ENCODE peak calls at places on chromosome 2, in five cellular contexts. B is esophagus squamous epithelium, L is GM23338, Q is fibroblast of lung, E is transverse colon. R is an unnamed sample.

GRCh38 chr2:118185210-118186109 is 97.2 kb downstream of the INSIG2 start:
- DNase-seq in E (peak; percentile 58), B (no peak), L (peak; percentile 69), Q (peak; percentile 31), R (peak; percentile 84)

GRCh38 chr2:120919216-120919615 is 183.5 kb downstream of the GLI2 start:
- DNase-seq in L (no peak), Q (no peak), E (no peak), B (no peak), R (no peak)

GRCh38 chr2:3217646-3218045 is 160.0 kb downstream of the EIPR1 start:
- DNase-seq in L (no peak), Q (no peak), B (no peak), E (no peak), R (no peak)

GRCh38 chr2:156430978-156431358 is 5.2 kb upstream of the GPD2 start:
- DNase-seq in Q (peak; percentile 68), E (no peak), B (no peak), L (peak; percentile 23), R (no peak)

GRCh38 chr2:175167076-175167791 is 769 bp downstream of the ATF2 start:
- DNase-seq in Q (peak; percentile 34), B (peak; percentile 1), E (peak; percentile 33), L (peak; percentile 81), R (peak; percentile 68)

GRCh38 chr2:237752761-237753165 is 45.8 kb upstream of the RBM44 start:
- DNase-seq in B (no peak), L (no peak), Q (no peak), E (no peak), R (no peak)

GRCh38 chr2:118909191-118909590 is 32.8 kb upstream of the MARCO start:
- DNase-seq in B (no peak), Q (no peak), L (no peak), E (no peak), R (no peak)

GRCh38 chr2:128451636-128452411 is 133.2 kb upstream of the HS6ST1 start:
- DNase-seq in L (no peak), E (no peak), Q (no peak), B (no peak), R (no peak)

GRCh38 chr2:116754371-116755101 is 1060.0 kb upstream of the DDX18 start:
- DNase-seq in Q (no peak), E (no peak), L (peak; percentile 49), B (no peak), R (no peak)

GRCh38 chr2:37795938-37796337 is 124.5 kb upstream of the CDC42EP3 start:
- DNase-seq in L (no peak), E (no peak), B (no peak), Q (peak; percentile 66), R (no peak)

GRCh38 chr2:208319403-208319802 is 53.3 kb downstream of the PIKFYVE start:
- DNase-seq in E (no peak), Q (no peak), B (no peak), L (no peak), R (no peak)

GRCh38 chr2:96147593-96148201 is 2.5 kb upstream of the DUSP2 start:
- DNase-seq in E (peak; percentile 6), Q (no peak), B (no peak), L (no peak), R (peak; percentile 63)

GRCh38 chr2:233404227-233404626 is 49.9 kb downstream of the DGKD start:
- DNase-seq in L (peak; percentile 59), B (no peak), Q (peak; percentile 56), E (peak; percentile 75), R (no peak)

GRCh38 chr2:197210450-197210849 is 100.1 kb downstream of the ANKRD44 start:
- DNase-seq in B (no peak), E (no peak), Q (no peak), L (no peak), R (no peak)

GRCh38 chr2:3214065-3214464 is 163.6 kb downstream of the EIPR1 start:
- DNase-seq in B (no peak), Q (no peak), L (no peak), E (no peak), R (no peak)

GRCh38 chr2:231250146-231250545 is 51.7 kb downstream of the ARMC9 start:
- DNase-seq in Q (no peak), L (no peak), B (no peak), E (no peak), R (no peak)

GRCh38 chr2:237593596-237594310 is 3.2 kb upstream of the RAB17 start:
- DNase-seq in E (no peak), Q (no peak), B (no peak), L (no peak), R (no peak)

GRCh38 chr2:137824501-137824900 is 139.8 kb upstream of the HNMT start:
- DNase-seq in B (no peak), Q (no peak), L (no peak), E (no peak), R (no peak)

GRCh38 chr2:227860116-227860724 is 11.2 kb upstream of the DAW1 start:
- DNase-seq in B (no peak), E (no peak), Q (no peak), L (no peak), R (peak; percentile 72)

GRCh38 chr2:204681412-204681811 is 136.1 kb downstream of the PARD3B start:
- DNase-seq in B (no peak), E (no peak), Q (no peak), L (no peak), R (no peak)

GRCh38 chr2:213703699-213704098 is 419.4 kb downstream of the SPAG16 start:
- DNase-seq in E (no peak), Q (no peak), L (no peak), B (no peak), R (no peak)

GRCh38 chr2:63301481-63301880 is 250.9 kb downstream of the OTX1 start:
- DNase-seq in L (peak; percentile 14), B (no peak), Q (no peak), E (no peak), R (no peak)

GRCh38 chr2:175690113-175690716 is 311.9 kb downstream of the LNPK start:
- DNase-seq in L (peak; percentile 75), Q (peak; percentile 83), E (peak; percentile 24), B (no peak), R (no peak)

GRCh38 chr2:238299803-238300202 is 11.4 kb upstream of the PER2 start:
- DNase-seq in B (no peak), Q (no peak), L (no peak), E (peak; percentile 59), R (no peak)

GRCh38 chr2:121625953-121626352 is 23.3 kb downstream of the CLASP1 start:
- DNase-seq in E (no peak), Q (no peak), L (no peak), B (no peak), R (no peak)

GRCh38 chr2:226609361-226609760 is 190.3 kb downstream of the IRS1 start:
- DNase-seq in L (no peak), Q (peak; percentile 89), E (no peak), B (no peak), R (no peak)

GRCh38 chr2:109256111-109256510 is 127.1 kb downstream of the SH3RF3 start:
- DNase-seq in B (no peak), Q (no peak), L (no peak), E (no peak), R (no peak)

GRCh38 chr2:55916473-55917049 is 7.0 kb downstream of the EFEMP1 start:
- DNase-seq in E (no peak), B (no peak), Q (peak; percentile 75), L (no peak), R (no peak)

GRCh38 chr2:39949131-39949530 is 170.1 kb upstream of the THUMPD2 start:
- DNase-seq in B (no peak), L (no peak), E (no peak), Q (no peak), R (no peak)

GRCh38 chr2:168328421-168328820 is 81.0 kb upstream of the STK39 start:
- DNase-seq in B (no peak), L (peak; percentile 59), Q (no peak), E (no peak), R (no peak)

GRCh38 chr2:231717281-231718180 is 9.2 kb downstream of the PTMA start:
- DNase-seq in E (no peak), L (peak; percentile 75), Q (no peak), B (no peak), R (no peak)

GRCh38 chr2:75238670-75239330 is 39.5 kb upstream of the TACR1 start:
- DNase-seq in E (no peak), Q (peak; percentile 85), B (no peak), L (no peak), R (no peak)

GRCh38 chr2:16149349-16150243 is 209.2 kb downstream of the MYCN start:
- DNase-seq in E (no peak), Q (no peak), B (no peak), L (no peak), R (no peak)

GRCh38 chr2:98757904-98758421 is 27.0 kb upstream of the MGAT4A start:
- DNase-seq in E (peak; percentile 69), B (peak; percentile 55), L (no peak), Q (peak; percentile 71), R (no peak)

GRCh38 chr2:241503776-241504392 is 4.5 kb downstream of the STK25 start:
- DNase-seq in L (no peak), B (no peak), Q (no peak), E (no peak), R (no peak)
- H3K4me1 ChIP-seq in L (peaks cover 11% of the 10 kb centered on the region), B (peaks cover 42% of the 10 kb centered on the region), Q (peaks cover under 1% of the 10 kb centered on the region), E (peaks cover 10% of the 10 kb centered on the region), R (peaks cover 18% of the 10 kb centered on the region)

GRCh38 chr2:216235462-216235861 is 126.3 kb downstream of the XRCC5 start:
- DNase-seq in B (no peak), L (no peak), E (no peak), Q (no peak), R (no peak)
- TF ChIP-seq CTCF in B (no peak), L (no peak), E (no peak), Q (no peak), R (no peak)

DNA sequence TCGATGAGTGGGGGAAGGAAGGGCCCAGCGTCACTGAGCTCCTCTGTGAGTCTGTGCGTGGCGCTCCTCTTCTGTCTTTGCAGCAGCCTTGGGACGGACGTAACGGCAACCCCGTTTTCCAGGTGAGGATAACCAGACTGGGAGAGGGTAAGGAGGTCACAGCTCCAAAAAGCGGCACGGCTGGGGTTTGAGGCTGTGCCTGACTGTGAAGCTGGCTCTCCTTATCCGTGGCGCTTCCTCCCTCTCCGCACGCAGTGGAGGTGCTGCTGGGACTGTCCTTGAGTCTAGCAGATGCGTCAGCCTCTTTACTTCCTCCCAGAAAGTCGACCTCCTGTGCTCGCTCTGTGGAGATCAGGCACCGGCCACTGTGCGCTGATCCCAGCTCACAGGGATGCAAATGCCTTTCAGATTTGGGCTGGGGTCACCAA is 29.9 kb upstream of the E2F6 start:
- DNase-seq in L (peak; percentile 54), E (no peak), Q (no peak), B (no peak), R (no peak)
- H3K4me1 ChIP-seq in L (peaks cover 28% of the 10 kb centered on the region), E (no peaks in the 10 kb centered on the region), Q (no peaks in the 10 kb centered on the region), B (peaks cover 10% of the 10 kb centered on the region), R (no peaks in the 10 kb centered on the region)

DNA sequence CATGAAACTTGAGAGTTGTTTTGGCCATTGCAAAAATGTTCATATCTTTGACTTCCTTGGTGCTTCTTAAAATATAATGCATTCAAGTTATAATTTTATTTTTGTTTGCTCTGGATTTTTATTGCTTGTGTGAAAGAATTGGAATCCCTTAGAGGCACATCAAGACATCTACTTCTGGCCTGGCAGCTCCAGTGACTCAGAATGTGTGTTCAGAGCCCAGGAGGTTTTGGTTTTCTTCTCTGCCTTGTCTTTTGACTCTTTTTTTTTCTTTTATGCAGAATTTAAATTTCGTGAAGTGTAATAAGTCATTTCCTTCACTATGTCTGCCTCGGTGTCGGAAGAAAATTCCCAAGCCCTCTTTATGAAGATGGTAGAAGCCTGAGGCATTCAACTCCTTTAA is 180.2 kb downstream of the LTBP1 start:
- DNase-seq in L (no peak), Q (no peak), B (no peak), E (no peak), R (no peak)
- TF ChIP-seq CTCF in L (no peak), Q (no peak), B (no peak), E (no peak), R (no peak)